ENCODE peak calls at places on chromosomes 3 and 15, in nine cellular contexts. One of them, this sample, is unnamed.

GRCh38 chr3:122074621-122075265 is 19.6 kb downstream of the CD86 start:
- DNase-seq in NB4: peak
- DNase-seq in choroid plexus epithelial cell: no peak
- DNase-seq in HCT116: no peak
- DNase-seq in upper lobe of right lung: peak
- DNase-seq in fibroblast of the aortic adventitia: no peak
- DNase-seq in IMR-90: no peak
- DNase-seq in cardiac fibroblast: no peak
- DNase-seq in heart right ventricle: peak
- DNase-seq in this sample: no peak

GRCh38 chr15:59825926-59826325 is 136.8 kb upstream of the BNIP2 start:
- DNase-seq in NB4: no peak
- DNase-seq in choroid plexus epithelial cell: no peak
- DNase-seq in HCT116: no peak
- DNase-seq in upper lobe of right lung: no peak
- DNase-seq in fibroblast of the aortic adventitia: no peak
- DNase-seq in IMR-90: no peak
- DNase-seq in cardiac fibroblast: no peak
- DNase-seq in heart right ventricle: no peak
- DNase-seq in this sample: no peak

GRCh38 chr3:171781711-171782127 is 28.6 kb downstream of the PLD1 start:
- DNase-seq in NB4: no peak
- DNase-seq in choroid plexus epithelial cell: peak
- DNase-seq in HCT116: no peak
- DNase-seq in upper lobe of right lung: no peak
- DNase-seq in fibroblast of the aortic adventitia: peak
- DNase-seq in IMR-90: peak
- DNase-seq in cardiac fibroblast: peak
- DNase-seq in heart right ventricle: no peak
- DNase-seq in this sample: peak

GRCh38 chr15:22944651-22945050 is 35.5 kb downstream of the CYFIP1 start:
- DNase-seq in NB4: no peak
- DNase-seq in choroid plexus epithelial cell: no peak
- DNase-seq in HCT116: no peak
- DNase-seq in upper lobe of right lung: no peak
- DNase-seq in fibroblast of the aortic adventitia: no peak
- DNase-seq in IMR-90: no peak
- DNase-seq in cardiac fibroblast: no peak
- DNase-seq in heart right ventricle: no peak
- DNase-seq in this sample: no peak

GRCh38 chr15:68450192-68450591 is 18.2 kb upstream of the ITGA11 start:
- DNase-seq in NB4: no peak
- DNase-seq in choroid plexus epithelial cell: no peak
- DNase-seq in HCT116: no peak
- DNase-seq in upper lobe of right lung: no peak
- DNase-seq in fibroblast of the aortic adventitia: no peak
- DNase-seq in IMR-90: no peak
- DNase-seq in cardiac fibroblast: no peak
- DNase-seq in heart right ventricle: no peak
- DNase-seq in this sample: no peak

GRCh38 chr15:57398336-57398735 is 22.0 kb downstream of the CGNL1 start:
- DNase-seq in NB4: no peak
- DNase-seq in choroid plexus epithelial cell: no peak
- DNase-seq in HCT116: no peak
- DNase-seq in upper lobe of right lung: no peak
- DNase-seq in fibroblast of the aortic adventitia: no peak
- DNase-seq in IMR-90: no peak
- DNase-seq in cardiac fibroblast: no peak
- DNase-seq in heart right ventricle: no peak
- DNase-seq in this sample: no peak

GRCh38 chr3:122397136-122397645 is 13.2 kb downstream of the FAM162A start:
- DNase-seq in NB4: no peak
- DNase-seq in choroid plexus epithelial cell: peak
- DNase-seq in HCT116: no peak
- DNase-seq in upper lobe of right lung: no peak
- DNase-seq in fibroblast of the aortic adventitia: peak
- DNase-seq in IMR-90: peak
- DNase-seq in cardiac fibroblast: peak
- DNase-seq in heart right ventricle: no peak
- DNase-seq in this sample: no peak

GRCh38 chr3:125062904-125063618 is 7.3 kb upstream of the HEG1 start:
- DNase-seq in NB4: no peak
- DNase-seq in choroid plexus epithelial cell: peak
- DNase-seq in HCT116: no peak
- DNase-seq in upper lobe of right lung: peak
- DNase-seq in fibroblast of the aortic adventitia: peak
- DNase-seq in IMR-90: peak
- DNase-seq in cardiac fibroblast: peak
- DNase-seq in heart right ventricle: peak
- DNase-seq in this sample: peak

GRCh38 chr15:74908635-74909034 is 2.0 kb upstream of the FAM219B start:
- DNase-seq in NB4: no peak
- DNase-seq in choroid plexus epithelial cell: no peak
- DNase-seq in HCT116: no peak
- DNase-seq in upper lobe of right lung: peak
- DNase-seq in fibroblast of the aortic adventitia: no peak
- DNase-seq in IMR-90: no peak
- DNase-seq in cardiac fibroblast: no peak
- DNase-seq in heart right ventricle: no peak
- DNase-seq in this sample: no peak

GRCh38 chr3:128763967-128764366 is 38.0 kb downstream of the RAB7A start:
- DNase-seq in NB4: peak
- DNase-seq in choroid plexus epithelial cell: no peak
- DNase-seq in HCT116: no peak
- DNase-seq in upper lobe of right lung: no peak
- DNase-seq in fibroblast of the aortic adventitia: no peak
- DNase-seq in IMR-90: no peak
- DNase-seq in cardiac fibroblast: no peak
- DNase-seq in heart right ventricle: peak
- DNase-seq in this sample: no peak

GRCh38 chr3:13022348-13023250 is 50.6 kb downstream of the IQSEC1 start:
- DNase-seq in NB4: peak
- DNase-seq in choroid plexus epithelial cell: peak
- DNase-seq in HCT116: no peak
- DNase-seq in upper lobe of right lung: no peak
- DNase-seq in fibroblast of the aortic adventitia: peak
- DNase-seq in IMR-90: peak
- DNase-seq in cardiac fibroblast: peak
- DNase-seq in heart right ventricle: peak
- DNase-seq in this sample: peak

GRCh38 chr3:53495518-53496501 is 1.4 kb downstream of the CACNA1D start:
- DNase-seq in NB4: no peak
- DNase-seq in choroid plexus epithelial cell: no peak
- DNase-seq in HCT116: no peak
- DNase-seq in upper lobe of right lung: no peak
- DNase-seq in fibroblast of the aortic adventitia: no peak
- DNase-seq in IMR-90: no peak
- DNase-seq in cardiac fibroblast: no peak
- DNase-seq in heart right ventricle: no peak
- DNase-seq in this sample: no peak

GRCh38 chr3:192121921-192122320 is 605.4 kb downstream of the FGF12 start:
- DNase-seq in NB4: no peak
- DNase-seq in choroid plexus epithelial cell: no peak
- DNase-seq in HCT116: no peak
- DNase-seq in upper lobe of right lung: no peak
- DNase-seq in fibroblast of the aortic adventitia: no peak
- DNase-seq in IMR-90: no peak
- DNase-seq in cardiac fibroblast: peak
- DNase-seq in heart right ventricle: no peak
- DNase-seq in this sample: no peak

GRCh38 chr15:91864669-91865068 is 11.2 kb downstream of the SLCO3A1 start:
- DNase-seq in NB4: no peak
- DNase-seq in choroid plexus epithelial cell: no peak
- DNase-seq in HCT116: no peak
- DNase-seq in upper lobe of right lung: no peak
- DNase-seq in fibroblast of the aortic adventitia: no peak
- DNase-seq in IMR-90: no peak
- DNase-seq in cardiac fibroblast: no peak
- DNase-seq in heart right ventricle: no peak
- DNase-seq in this sample: no peak

GRCh38 chr15:36958611-36959010 is 141.7 kb downstream of the MEIS2 start:
- DNase-seq in NB4: no peak
- DNase-seq in choroid plexus epithelial cell: no peak
- DNase-seq in HCT116: no peak
- DNase-seq in upper lobe of right lung: no peak
- DNase-seq in fibroblast of the aortic adventitia: no peak
- DNase-seq in IMR-90: no peak
- DNase-seq in cardiac fibroblast: no peak
- DNase-seq in heart right ventricle: no peak
- DNase-seq in this sample: no peak

GRCh38 chr3:140470962-140471361 is 206.9 kb upstream of the TRIM42 start:
- DNase-seq in NB4: no peak
- DNase-seq in choroid plexus epithelial cell: no peak
- DNase-seq in HCT116: no peak
- DNase-seq in upper lobe of right lung: no peak
- DNase-seq in fibroblast of the aortic adventitia: peak
- DNase-seq in IMR-90: no peak
- DNase-seq in cardiac fibroblast: peak
- DNase-seq in heart right ventricle: no peak
- DNase-seq in this sample: no peak

GRCh38 chr15:67146214-67146613 is 80.8 kb downstream of the SMAD3 start:
- DNase-seq in NB4: no peak
- DNase-seq in choroid plexus epithelial cell: peak
- DNase-seq in HCT116: no peak
- DNase-seq in upper lobe of right lung: no peak
- DNase-seq in fibroblast of the aortic adventitia: peak
- DNase-seq in IMR-90: peak
- DNase-seq in cardiac fibroblast: peak
- DNase-seq in heart right ventricle: peak
- DNase-seq in this sample: peak

GRCh38 chr15:67145710-67146109 is 80.3 kb downstream of the SMAD3 start:
- DNase-seq in NB4: no peak
- DNase-seq in choroid plexus epithelial cell: no peak
- DNase-seq in HCT116: no peak
- DNase-seq in upper lobe of right lung: no peak
- DNase-seq in fibroblast of the aortic adventitia: no peak
- DNase-seq in IMR-90: no peak
- DNase-seq in cardiac fibroblast: no peak
- DNase-seq in heart right ventricle: no peak
- DNase-seq in this sample: no peak

GRCh38 chr15:67146875-67147381 is 81.5 kb downstream of the SMAD3 start:
- DNase-seq in NB4: peak
- DNase-seq in choroid plexus epithelial cell: peak
- DNase-seq in HCT116: no peak
- DNase-seq in upper lobe of right lung: no peak
- DNase-seq in fibroblast of the aortic adventitia: peak
- DNase-seq in IMR-90: peak
- DNase-seq in cardiac fibroblast: peak
- DNase-seq in heart right ventricle: peak
- DNase-seq in this sample: peak

GRCh38 chr15:67148196-67148701 is 82.8 kb downstream of the SMAD3 start:
- DNase-seq in NB4: peak
- DNase-seq in choroid plexus epithelial cell: peak
- DNase-seq in HCT116: no peak
- DNase-seq in upper lobe of right lung: no peak
- DNase-seq in fibroblast of the aortic adventitia: peak
- DNase-seq in IMR-90: peak
- DNase-seq in cardiac fibroblast: peak
- DNase-seq in heart right ventricle: no peak
- DNase-seq in this sample: no peak

GRCh38 chr15:67147410-67147949 is 82.1 kb downstream of the SMAD3 start:
- DNase-seq in NB4: no peak
- DNase-seq in choroid plexus epithelial cell: no peak
- DNase-seq in HCT116: no peak
- DNase-seq in upper lobe of right lung: no peak
- DNase-seq in fibroblast of the aortic adventitia: no peak
- DNase-seq in IMR-90: no peak
- DNase-seq in cardiac fibroblast: no peak
- DNase-seq in heart right ventricle: no peak
- DNase-seq in this sample: no peak
- H3K4me3 ChIP-seq in NB4: no peak
- H3K4me3 ChIP-seq in choroid plexus epithelial cell: no peak
- H3K4me3 ChIP-seq in HCT116: no peak
- H3K4me3 ChIP-seq in upper lobe of right lung: no peak
- H3K4me3 ChIP-seq in fibroblast of the aortic adventitia: no peak
- H3K4me3 ChIP-seq in IMR-90: no peak
- H3K4me3 ChIP-seq in cardiac fibroblast: no peak
- H3K4me3 ChIP-seq in heart right ventricle: no peak
- H3K4me3 ChIP-seq in this sample: no peak

GRCh38 chr15:40412095-40412759 is 6.6 kb downstream of the IVD start:
- DNase-seq in NB4: no peak
- DNase-seq in choroid plexus epithelial cell: no peak
- DNase-seq in HCT116: no peak
- DNase-seq in upper lobe of right lung: no peak
- DNase-seq in fibroblast of the aortic adventitia: no peak
- DNase-seq in IMR-90: no peak
- DNase-seq in cardiac fibroblast: no peak
- DNase-seq in heart right ventricle: no peak
- DNase-seq in this sample: no peak
- H3K4me3 ChIP-seq in NB4: no peak
- H3K4me3 ChIP-seq in choroid plexus epithelial cell: no peak
- H3K4me3 ChIP-seq in HCT116: no peak
- H3K4me3 ChIP-seq in upper lobe of right lung: no peak
- H3K4me3 ChIP-seq in fibroblast of the aortic adventitia: no peak
- H3K4me3 ChIP-seq in IMR-90: no peak
- H3K4me3 ChIP-seq in cardiac fibroblast: no peak
- H3K4me3 ChIP-seq in heart right ventricle: no peak
- H3K4me3 ChIP-seq in this sample: no peak

GRCh38 chr15:45118131-45118588 is 4.0 kb downstream of the DUOXA2 start:
- DNase-seq in NB4: peak
- DNase-seq in choroid plexus epithelial cell: peak
- DNase-seq in HCT116: peak
- DNase-seq in upper lobe of right lung: peak
- DNase-seq in fibroblast of the aortic adventitia: peak
- DNase-seq in IMR-90: peak
- DNase-seq in cardiac fibroblast: peak
- DNase-seq in heart right ventricle: peak
- DNase-seq in this sample: peak
- H3K4me3 ChIP-seq in NB4: no peak
- H3K4me3 ChIP-seq in choroid plexus epithelial cell: no peak
- H3K4me3 ChIP-seq in HCT116: no peak
- H3K4me3 ChIP-seq in upper lobe of right lung: peak
- H3K4me3 ChIP-seq in fibroblast of the aortic adventitia: no peak
- H3K4me3 ChIP-seq in IMR-90: no peak
- H3K4me3 ChIP-seq in cardiac fibroblast: no peak
- H3K4me3 ChIP-seq in heart right ventricle: peak
- H3K4me3 ChIP-seq in this sample: no peak

DNA sequence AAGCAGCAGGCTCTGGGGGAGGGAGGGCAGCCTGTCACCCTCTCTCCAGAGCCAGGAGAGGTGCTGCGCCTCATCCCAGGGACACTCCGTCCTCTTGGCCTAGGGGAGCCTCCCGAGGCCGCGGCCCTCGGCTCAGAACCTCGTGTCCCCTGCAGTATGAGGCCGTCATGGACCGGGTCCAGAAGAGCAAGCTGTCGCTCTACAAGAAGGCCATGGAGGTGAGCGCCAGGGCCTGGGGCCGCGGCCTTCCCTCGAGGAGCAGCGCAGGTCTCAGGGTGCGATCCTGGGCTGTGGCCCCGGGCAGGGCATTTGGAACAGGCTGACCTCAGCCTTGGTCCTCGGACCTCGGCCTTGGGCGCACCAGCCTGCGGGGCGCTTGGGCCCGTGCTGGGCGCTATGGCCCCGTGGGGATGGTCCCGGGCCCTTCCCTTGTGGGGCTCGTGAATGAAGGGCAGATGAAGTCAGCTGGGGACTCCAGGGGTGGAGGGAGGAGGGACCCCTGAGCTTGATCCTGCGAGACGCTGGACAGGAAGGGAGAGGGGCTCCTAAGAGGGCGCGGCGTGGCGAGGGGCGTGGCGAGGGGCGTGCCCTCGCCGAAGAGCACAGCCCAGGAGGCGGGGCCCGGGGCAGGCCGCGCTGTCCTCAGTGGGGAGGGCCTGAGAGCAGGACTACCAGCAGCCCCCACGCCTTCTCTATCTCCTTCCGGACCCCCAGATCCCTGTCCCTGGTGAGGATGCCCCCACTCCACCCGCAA is 32.9 kb downstream of the PSTPIP1 start:
- DNase-seq in NB4: no peak
- DNase-seq in choroid plexus epithelial cell: no peak
- DNase-seq in HCT116: no peak
- DNase-seq in upper lobe of right lung: peak
- DNase-seq in fibroblast of the aortic adventitia: no peak
- DNase-seq in IMR-90: no peak
- DNase-seq in cardiac fibroblast: no peak
- DNase-seq in heart right ventricle: no peak
- DNase-seq in this sample: no peak
- H3K4me3 ChIP-seq in NB4: no peak
- H3K4me3 ChIP-seq in choroid plexus epithelial cell: peak
- H3K4me3 ChIP-seq in HCT116: no peak
- H3K4me3 ChIP-seq in upper lobe of right lung: no peak
- H3K4me3 ChIP-seq in fibroblast of the aortic adventitia: peak
- H3K4me3 ChIP-seq in IMR-90: no peak
- H3K4me3 ChIP-seq in cardiac fibroblast: peak
- H3K4me3 ChIP-seq in heart right ventricle: peak
- H3K4me3 ChIP-seq in this sample: peak

This sample was measured in astrocyte of the cerebellum.